ENCODE peak calls at places on chromosome 15, in eight cellular contexts. T, P, D, E, Q, K, N and Z are unnamed samples.

GRCh38 chr15:66123799-66124198 is 129.8 kb downstream of the MEGF11 start:
- DNase-seq in T (no peak), P (no peak), D (no peak), E (no peak), Q (no peak), K (no peak), N (no peak), Z (no peak)

GRCh38 chr15:69543681-69544080 is 91.1 kb downstream of the RPLP1 start:
- DNase-seq in T (no peak), P (peak), D (no peak), E (no peak), Q (no peak), K (no peak), N (no peak), Z (no peak)

GRCh38 chr15:40357246-40357645 is 773 bp upstream of the DISP2 start:
- DNase-seq in T (no peak), P (no peak), D (no peak), E (no peak), Q (no peak), K (no peak), N (no peak), Z (no peak)

GRCh38 chr15:66907826-66908502 is 157.4 kb upstream of the SMAD3 start:
- DNase-seq in T (peak), P (no peak), D (no peak), E (peak), Q (no peak), K (peak), N (peak), Z (peak)

GRCh38 chr15:80072285-80072684 is 12.8 kb downstream of the ZFAND6 start:
- DNase-seq in T (peak), P (peak), D (peak), E (peak), Q (peak), K (peak), N (peak), Z (peak)

GRCh38 chr15:52112203-52112750 is 298 bp downstream of the BCL2L10 start:
- DNase-seq in T (no peak), P (peak), D (no peak), E (no peak), Q (no peak), K (peak), N (no peak), Z (no peak)

GRCh38 chr15:68223171-68223570 is 6.4 kb downstream of the CLN6 start:
- DNase-seq in T (no peak), P (no peak), D (no peak), E (no peak), Q (no peak), K (no peak), N (no peak), Z (no peak)

GRCh38 chr15:64251121-64251520 is 88.3 kb upstream of the PPIB start:
- DNase-seq in T (no peak), P (no peak), D (no peak), E (peak), Q (no peak), K (no peak), N (no peak), Z (no peak)